ENCODE peak calls at places on chromosomes 4 and X, in seven cellular contexts. O is uterus, F is stomach, K is mammary epithelial cell, U is neuronal stem cell, I is WERI-Rb-1, J is tibial artery. S is an unnamed sample.

GRCh38 chr4:121072080-121072835 is at the start of gene NDNF:
- DNase-seq in O (peak; percentile 15), F (no peak), K (no peak), U (peak; percentile 57), I (peak; percentile 69), J (peak; percentile 74), S (peak; percentile 22)

GRCh38 chrX:39726810-39727209 is 370.9 kb downstream of the BCOR start:
- DNase-seq in O (peak; percentile 65), F (no peak), K (peak; percentile 26), U (no peak), I (peak; percentile 77), J (no peak), S (peak; percentile 33)

GRCh38 chr4:41693629-41694028 is 54.9 kb downstream of the PHOX2B start:
- DNase-seq in O (no peak), F (no peak), K (peak; percentile 32), U (peak; percentile 18), I (no peak), J (no peak), S (no peak)

GRCh38 chr4:117156806-117157205 is 71.4 kb upstream of the TRAM1L1 start:
- DNase-seq in O (no peak), F (no peak), K (no peak), U (no peak), I (no peak), J (no peak), S (no peak)

GRCh38 chrX:48972214-48973164 is 845 bp upstream of the KCND1 start:
- DNase-seq in O (peak; percentile 38), F (peak; percentile 40), K (no peak), U (no peak), I (peak; percentile 63), J (peak; percentile 66), S (peak; percentile 20)

GRCh38 chrX:71667328-71668247 is at the start of gene LOC101059915:
- DNase-seq in O (no peak), F (no peak), K (no peak), U (no peak), I (no peak), J (peak; percentile 32), S (no peak)

GRCh38 chr4:80253510-80253909 is 13.0 kb upstream of the FGF5 start:
- DNase-seq in O (no peak), F (no peak), K (no peak), U (no peak), I (no peak), J (no peak), S (no peak)

GRCh38 chr4:175916636-175917351 is 104.7 kb upstream of the GPM6A start:
- DNase-seq in O (no peak), F (no peak), K (no peak), U (no peak), I (peak; percentile 33), J (no peak), S (no peak)

GRCh38 chr4:4549534-4549933 is 7.7 kb upstream of the STX18 start:
- DNase-seq in O (no peak), F (no peak), K (peak; percentile 31), U (no peak), I (no peak), J (no peak), S (no peak)

GRCh38 chrX:40140706-40141499 is 43.1 kb upstream of the BCOR start:
- DNase-seq in O (peak; percentile 57), F (peak; percentile 71), K (no peak), U (no peak), I (no peak), J (peak; percentile 81), S (no peak)

DNA sequence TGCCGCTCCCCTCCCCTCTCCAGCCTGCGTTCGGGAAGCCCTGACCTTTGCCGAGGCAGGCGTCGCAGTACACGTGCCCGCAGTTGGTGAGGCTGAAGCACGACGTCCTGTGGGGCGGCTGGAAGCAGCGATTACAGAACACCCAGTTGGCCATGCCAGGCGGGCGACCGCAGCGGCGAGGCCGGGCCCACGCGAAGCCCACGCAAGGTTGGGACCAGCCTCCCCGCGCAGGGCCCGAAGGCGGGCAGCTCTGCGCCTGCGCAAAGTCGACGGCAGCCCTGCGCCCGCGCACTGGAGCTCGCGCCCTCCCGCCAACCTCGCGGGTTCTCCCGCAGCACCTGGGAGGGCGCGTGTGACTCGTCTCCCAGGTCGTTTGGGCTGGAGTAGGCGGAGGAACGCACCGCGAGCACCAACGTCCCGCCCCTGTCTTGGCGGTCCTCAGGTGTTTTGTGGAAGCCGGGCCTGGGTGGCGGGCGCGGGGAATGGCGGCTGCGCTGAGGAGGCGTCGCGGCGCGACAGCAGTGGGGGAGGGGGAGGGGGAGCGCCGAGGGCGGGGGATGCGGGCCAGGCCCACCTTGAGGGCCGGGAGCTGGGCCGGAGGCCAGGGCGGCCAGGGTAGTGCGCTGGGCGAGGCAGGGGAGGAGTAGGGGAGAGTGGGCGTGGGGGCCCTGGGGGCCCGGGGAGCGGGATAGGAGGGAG is at the start of gene RNF212:
- DNase-seq in O (no peak), F (peak; percentile 32), K (no peak), U (no peak), I (no peak), J (no peak), S (no peak)
- H3K4me3 ChIP-seq in O (peak within 1 kb of the TSS; percentile 16), F (peak within 1 kb of the TSS; percentile 36), K (peak within 1 kb of the TSS; percentile 42), U (peak within 1 kb of the TSS; percentile 78), I (no peak within 1 kb of the TSS), J (peak within 1 kb of the TSS; percentile 29), S (no peak within 1 kb of the TSS)

GRCh38 chr4:119290598-119290997 is 31.3 kb downstream of the FABP2 start:
- DNase-seq in O (no peak), F (no peak), K (no peak), U (no peak), I (no peak), J (no peak), S (no peak)
- H3K36me3 ChIP-seq in O (no peaks in the 10 kb centered on the region), F (peaks cover 38% of the 10 kb centered on the region), K (peaks cover 19% of the 10 kb centered on the region), U (peaks cover 6% of the 10 kb centered on the region), I (no peaks in the 10 kb centered on the region), J (peaks cover 29% of the 10 kb centered on the region), S (peaks cover 2% of the 10 kb centered on the region)

DNA sequence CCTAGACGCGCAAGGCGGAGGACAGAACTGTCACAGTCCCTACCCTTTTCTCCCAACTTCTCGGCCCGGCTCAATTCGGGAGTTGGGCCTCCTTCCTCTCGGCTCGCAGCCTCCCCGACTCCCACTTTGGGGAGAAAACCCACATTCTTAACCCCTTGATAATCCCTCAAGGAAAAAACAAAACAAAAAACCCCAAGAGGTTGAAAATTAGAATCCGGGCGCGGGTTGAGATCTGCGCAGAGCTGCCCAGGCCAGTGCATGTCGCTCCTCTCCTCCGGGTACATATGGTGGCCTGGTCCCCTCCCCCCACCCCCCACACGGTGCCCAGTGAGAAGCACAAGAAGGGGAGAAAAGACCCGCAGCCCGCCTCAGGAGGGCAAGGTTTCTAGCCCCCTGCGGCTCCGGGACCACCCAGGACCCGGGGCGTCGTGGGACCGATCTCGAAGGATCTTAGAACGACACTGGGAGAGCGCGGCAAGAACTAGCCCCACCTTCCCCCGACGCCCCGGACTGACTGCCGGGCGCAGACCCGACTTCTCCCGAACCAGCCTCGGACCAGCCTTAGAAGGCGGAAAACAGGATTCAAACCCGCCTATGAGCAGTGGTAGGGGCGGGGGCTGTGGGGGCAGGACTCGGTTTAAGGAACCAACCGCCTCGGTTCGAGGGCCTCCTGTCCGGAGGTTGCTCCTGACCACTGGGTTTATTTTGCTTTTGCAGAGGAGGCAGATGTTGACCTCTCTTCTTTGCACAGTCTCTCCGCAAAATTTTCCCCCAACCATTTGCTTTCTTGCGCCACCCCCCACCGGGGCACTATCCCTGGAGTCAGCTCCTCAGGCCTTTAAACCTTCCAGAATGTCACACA is 2.5 kb upstream of the PDGFRA start:
- DNase-seq in O (peak; percentile 82), F (no peak), K (no peak), U (peak; percentile 23), I (no peak), J (peak; percentile 84), S (peak; percentile 97)
- H3K9me3 ChIP-seq in O (no peaks in the 10 kb centered on the region), F (no peaks in the 10 kb centered on the region), K (no peaks in the 10 kb centered on the region), U (no peaks in the 10 kb centered on the region), I (peaks cover 2% of the 10 kb centered on the region), J (no peaks in the 10 kb centered on the region), S (no peaks in the 10 kb centered on the region)

DNA sequence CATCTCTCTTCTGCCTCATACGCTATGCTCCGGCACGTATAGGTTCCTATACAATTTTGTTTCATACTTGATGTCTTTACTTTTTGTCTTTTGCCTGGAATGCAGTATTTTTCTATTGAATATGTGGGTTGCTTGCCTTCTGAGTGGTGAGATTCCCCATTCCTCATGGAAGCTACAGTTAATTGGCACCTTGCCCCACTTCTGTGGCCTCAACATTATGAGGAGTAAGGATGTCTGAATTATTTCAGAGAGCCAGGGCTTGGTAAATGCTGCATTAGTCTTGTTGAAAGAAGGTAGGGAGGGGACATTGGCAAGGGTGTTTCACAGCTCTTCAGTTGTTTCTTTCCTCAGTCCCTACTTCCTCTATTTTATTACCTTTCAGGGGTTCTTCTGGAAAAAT is 23.0 kb downstream of the CDKL5 start:
- DNase-seq in O (no peak), F (no peak), K (no peak), U (no peak), I (no peak), J (no peak), S (no peak)
- H3K4me3 ChIP-seq in O (no peak overlapping the region), F (no peak overlapping the region), K (no peak overlapping the region), U (no peak overlapping the region), I (no peak overlapping the region), J (no peak overlapping the region), S (no peak overlapping the region)

GRCh38 chrX:150308041-150308440 is 55.1 kb upstream of the MAMLD1 start:
- DNase-seq in O (no peak), F (no peak), K (no peak), U (no peak), I (no peak), J (no peak), S (no peak)
- H3K36me3 ChIP-seq in O (no peaks in the 10 kb centered on the region), F (no peaks in the 10 kb centered on the region), K (no peaks in the 10 kb centered on the region), U (no peaks in the 10 kb centered on the region), I (no peaks in the 10 kb centered on the region), J (no peaks in the 10 kb centered on the region), S (no peaks in the 10 kb centered on the region)